ENCODE peak calls at places on chromosomes 16 and 17, in nine cellular contexts. One of them, this sample, is unnamed.
A peak's percentile ranks its signal among the peaks of the same experiment; 100 is the strongest.

GRCh38 chr17:28710948-28711722 is 553 bp downstream of the PROCA1 start:
- DNase-seq in foreskin keratinocyte: peak; percentile 77
- DNase-seq in NCI-H2107: peak; percentile 72
- DNase-seq in epithelial cell of prostate: no peak
- DNase-seq in amniotic stem cell: peak; percentile 70
- DNase-seq in kidney tubule cell: peak; percentile 90
- DNase-seq in stimulated activated CD8-positive, alpha-beta memory T cell treated with anti-CD3 and anti-CD28 coated beads, Interleukin-4, amount 100 ng/mL, for 24 hours: peak; percentile 78
- DNase-seq in heart left ventricle: peak; percentile 92
- DNase-seq in occipital lobe: peak; percentile 81
- DNase-seq in this sample: peak; percentile 81

GRCh38 chr17:5352681-5353289 is 66.7 kb downstream of the NUP88 start:
- DNase-seq in occipital lobe: no peak
- DNase-seq in heart left ventricle: no peak
- DNase-seq in kidney tubule cell: no peak
- DNase-seq in amniotic stem cell: no peak
- DNase-seq in foreskin keratinocyte: peak; percentile 4
- DNase-seq in NCI-H2107: no peak
- DNase-seq in stimulated activated CD8-positive, alpha-beta memory T cell treated with anti-CD3 and anti-CD28 coated beads, Interleukin-4, amount 100 ng/mL, for 24 hours: no peak
- DNase-seq in epithelial cell of prostate: no peak
- DNase-seq in this sample: no peak

GRCh38 chr17:69046130-69046807 is 14.5 kb downstream of the ABCA9 start:
- DNase-seq in epithelial cell of prostate: no peak
- DNase-seq in stimulated activated CD8-positive, alpha-beta memory T cell treated with anti-CD3 and anti-CD28 coated beads, Interleukin-4, amount 100 ng/mL, for 24 hours: no peak
- DNase-seq in foreskin keratinocyte: no peak
- DNase-seq in amniotic stem cell: no peak
- DNase-seq in NCI-H2107: no peak
- DNase-seq in kidney tubule cell: no peak
- DNase-seq in heart left ventricle: no peak
- DNase-seq in occipital lobe: no peak
- DNase-seq in this sample: no peak

GRCh38 chr16:50422926-50423325 is 54.1 kb upstream of the BRD7 start:
- DNase-seq in amniotic stem cell: no peak
- DNase-seq in foreskin keratinocyte: no peak
- DNase-seq in NCI-H2107: no peak
- DNase-seq in occipital lobe: no peak
- DNase-seq in kidney tubule cell: no peak
- DNase-seq in heart left ventricle: no peak
- DNase-seq in stimulated activated CD8-positive, alpha-beta memory T cell treated with anti-CD3 and anti-CD28 coated beads, Interleukin-4, amount 100 ng/mL, for 24 hours: no peak
- DNase-seq in epithelial cell of prostate: no peak
- DNase-seq in this sample: no peak

GRCh38 chr16:177394-177822 is 928 bp downstream of the HBA1 start:
- DNase-seq in epithelial cell of prostate: no peak
- DNase-seq in NCI-H2107: no peak
- DNase-seq in amniotic stem cell: no peak
- DNase-seq in kidney tubule cell: no peak
- DNase-seq in stimulated activated CD8-positive, alpha-beta memory T cell treated with anti-CD3 and anti-CD28 coated beads, Interleukin-4, amount 100 ng/mL, for 24 hours: no peak
- DNase-seq in foreskin keratinocyte: no peak
- DNase-seq in occipital lobe: no peak
- DNase-seq in heart left ventricle: no peak
- DNase-seq in this sample: no peak

GRCh38 chr17:34841467-34841866 is 119.8 kb downstream of the CCT6B start:
- DNase-seq in NCI-H2107: no peak
- DNase-seq in heart left ventricle: no peak
- DNase-seq in amniotic stem cell: no peak
- DNase-seq in foreskin keratinocyte: no peak
- DNase-seq in epithelial cell of prostate: no peak
- DNase-seq in occipital lobe: no peak
- DNase-seq in stimulated activated CD8-positive, alpha-beta memory T cell treated with anti-CD3 and anti-CD28 coated beads, Interleukin-4, amount 100 ng/mL, for 24 hours: no peak
- DNase-seq in kidney tubule cell: no peak
- DNase-seq in this sample: no peak

GRCh38 chr16:60271382-60272180 is 1537.5 kb upstream of the GOT2 start:
- DNase-seq in foreskin keratinocyte: no peak
- DNase-seq in heart left ventricle: no peak
- DNase-seq in NCI-H2107: no peak
- DNase-seq in kidney tubule cell: no peak
- DNase-seq in epithelial cell of prostate: no peak
- DNase-seq in stimulated activated CD8-positive, alpha-beta memory T cell treated with anti-CD3 and anti-CD28 coated beads, Interleukin-4, amount 100 ng/mL, for 24 hours: no peak
- DNase-seq in amniotic stem cell: no peak
- DNase-seq in occipital lobe: no peak
- DNase-seq in this sample: no peak

GRCh38 chr17:38456031-38456815 is 28.0 kb downstream of the ARHGAP23 start:
- DNase-seq in heart left ventricle: no peak
- DNase-seq in epithelial cell of prostate: no peak
- DNase-seq in amniotic stem cell: no peak
- DNase-seq in stimulated activated CD8-positive, alpha-beta memory T cell treated with anti-CD3 and anti-CD28 coated beads, Interleukin-4, amount 100 ng/mL, for 24 hours: no peak
- DNase-seq in NCI-H2107: peak; percentile 23
- DNase-seq in foreskin keratinocyte: peak; percentile 36
- DNase-seq in occipital lobe: no peak
- DNase-seq in kidney tubule cell: no peak
- DNase-seq in this sample: no peak

GRCh38 chr16:68227183-68227793 is 8.6 kb downstream of the ESRP2 start:
- DNase-seq in epithelial cell of prostate: no peak
- DNase-seq in stimulated activated CD8-positive, alpha-beta memory T cell treated with anti-CD3 and anti-CD28 coated beads, Interleukin-4, amount 100 ng/mL, for 24 hours: no peak
- DNase-seq in amniotic stem cell: no peak
- DNase-seq in heart left ventricle: no peak
- DNase-seq in NCI-H2107: no peak
- DNase-seq in kidney tubule cell: no peak
- DNase-seq in occipital lobe: no peak
- DNase-seq in foreskin keratinocyte: no peak
- DNase-seq in this sample: no peak

GRCh38 chr16:89264800-89265550 is 47.5 kb downstream of the ZNF778 start:
- DNase-seq in kidney tubule cell: no peak
- DNase-seq in NCI-H2107: no peak
- DNase-seq in occipital lobe: no peak
- DNase-seq in stimulated activated CD8-positive, alpha-beta memory T cell treated with anti-CD3 and anti-CD28 coated beads, Interleukin-4, amount 100 ng/mL, for 24 hours: no peak
- DNase-seq in amniotic stem cell: no peak
- DNase-seq in epithelial cell of prostate: no peak
- DNase-seq in foreskin keratinocyte: no peak
- DNase-seq in heart left ventricle: no peak
- DNase-seq in this sample: no peak

This sample was measured in activated T-helper 9 cell treated with anti-CD3 and anti-CD28 coated beads, Interleukin-2, amount 50 U/mL, for 16 hours.